ENCODE peak calls at places on chromosomes 12 and 14, in six cellular contexts. One of them, this sample, is unnamed.

GRCh38 chr14:93014038-93015023 is 91.4 kb downstream of the CHGA start:
- DNase-seq in stromal cell of bone marrow: no peak
- DNase-seq in stimulated activated CD4-positive, alpha-beta T cell treated with anti-CD3 and anti-CD28 coated beads, Interleukin-2, amount 100 ng/mL, for 24 hours: no peak
- DNase-seq in OCI-LY7: no peak
- DNase-seq in CD4-positive, alpha-beta T cell: no peak
- DNase-seq in ACHN: no peak
- DNase-seq in this sample: no peak

GRCh38 chr12:57329219-57329618 is 78.2 kb upstream of the STAC3 start:
- DNase-seq in CD4-positive, alpha-beta T cell: no peak
- DNase-seq in stimulated activated CD4-positive, alpha-beta T cell treated with anti-CD3 and anti-CD28 coated beads, Interleukin-2, amount 100 ng/mL, for 24 hours: no peak
- DNase-seq in ACHN: no peak
- DNase-seq in OCI-LY7: no peak
- DNase-seq in stromal cell of bone marrow: no peak
- DNase-seq in this sample: no peak

GRCh38 chr14:78153069-78153351 is 17.2 kb upstream of the NRXN3 start:
- DNase-seq in stimulated activated CD4-positive, alpha-beta T cell treated with anti-CD3 and anti-CD28 coated beads, Interleukin-2, amount 100 ng/mL, for 24 hours: no peak
- DNase-seq in OCI-LY7: no peak
- DNase-seq in ACHN: peak; percentile 41
- DNase-seq in CD4-positive, alpha-beta T cell: no peak
- DNase-seq in stromal cell of bone marrow: peak; percentile 41
- DNase-seq in this sample: no peak

GRCh38 chr14:90534091-90534837 is 137.4 kb downstream of the CALM1 start:
- DNase-seq in CD4-positive, alpha-beta T cell: no peak
- DNase-seq in ACHN: no peak
- DNase-seq in stimulated activated CD4-positive, alpha-beta T cell treated with anti-CD3 and anti-CD28 coated beads, Interleukin-2, amount 100 ng/mL, for 24 hours: no peak
- DNase-seq in stromal cell of bone marrow: no peak
- DNase-seq in OCI-LY7: no peak
- DNase-seq in this sample: no peak

GRCh38 chr12:80684077-80684495 is 23.3 kb upstream of the MYF6 start:
- DNase-seq in stromal cell of bone marrow: no peak
- DNase-seq in OCI-LY7: no peak
- DNase-seq in stimulated activated CD4-positive, alpha-beta T cell treated with anti-CD3 and anti-CD28 coated beads, Interleukin-2, amount 100 ng/mL, for 24 hours: no peak
- DNase-seq in ACHN: no peak
- DNase-seq in CD4-positive, alpha-beta T cell: no peak
- DNase-seq in this sample: no peak

GRCh38 chr12:91215940-91216454 is 33.4 kb upstream of the DCN start:
- DNase-seq in stromal cell of bone marrow: peak; percentile 85
- DNase-seq in CD4-positive, alpha-beta T cell: no peak
- DNase-seq in OCI-LY7: no peak
- DNase-seq in ACHN: peak; percentile 100
- DNase-seq in stimulated activated CD4-positive, alpha-beta T cell treated with anti-CD3 and anti-CD28 coated beads, Interleukin-2, amount 100 ng/mL, for 24 hours: no peak
- DNase-seq in this sample: no peak

GRCh38 chr14:90522585-90523191 is 125.9 kb downstream of the CALM1 start:
- DNase-seq in CD4-positive, alpha-beta T cell: no peak
- DNase-seq in ACHN: peak; percentile 70
- DNase-seq in OCI-LY7: no peak
- DNase-seq in stromal cell of bone marrow: no peak
- DNase-seq in stimulated activated CD4-positive, alpha-beta T cell treated with anti-CD3 and anti-CD28 coated beads, Interleukin-2, amount 100 ng/mL, for 24 hours: no peak
- DNase-seq in this sample: no peak

GRCh38 chr12:45208604-45209487 is 7.0 kb upstream of the ANO6 start:
- DNase-seq in CD4-positive, alpha-beta T cell: no peak
- DNase-seq in stromal cell of bone marrow: no peak
- DNase-seq in stimulated activated CD4-positive, alpha-beta T cell treated with anti-CD3 and anti-CD28 coated beads, Interleukin-2, amount 100 ng/mL, for 24 hours: no peak
- DNase-seq in OCI-LY7: no peak
- DNase-seq in ACHN: no peak
- DNase-seq in this sample: no peak

GRCh38 chr12:60577607-60578006 is 981.8 kb downstream of the SLC16A7 start:
- DNase-seq in CD4-positive, alpha-beta T cell: no peak
- DNase-seq in stromal cell of bone marrow: no peak
- DNase-seq in OCI-LY7: no peak
- DNase-seq in ACHN: no peak
- DNase-seq in stimulated activated CD4-positive, alpha-beta T cell treated with anti-CD3 and anti-CD28 coated beads, Interleukin-2, amount 100 ng/mL, for 24 hours: no peak
- DNase-seq in this sample: no peak

GRCh38 chr12:70052931-70053497 is 190.2 kb upstream of the CNOT2 start:
- DNase-seq in OCI-LY7: no peak
- DNase-seq in ACHN: peak; percentile 45
- DNase-seq in CD4-positive, alpha-beta T cell: no peak
- DNase-seq in stromal cell of bone marrow: peak; percentile 70
- DNase-seq in stimulated activated CD4-positive, alpha-beta T cell treated with anti-CD3 and anti-CD28 coated beads, Interleukin-2, amount 100 ng/mL, for 24 hours: no peak
- DNase-seq in this sample: no peak

This sample was measured in MM.1S.